ENCODE peak calls at places on chromosomes 7 and 10, in six cellular contexts. Z, E, I, Q, G and W are unnamed samples.

GRCh38 chr7:88224596-88225275 is 4.9 kb upstream of the SRI start:
- DNase-seq in Z (no peak), E (no peak), I (no peak), Q (peak), G (peak), W (peak)

GRCh38 chr7:107344286-107344685 is 125.6 kb upstream of the GPR22 start:
- DNase-seq in Z (no peak), E (no peak), I (no peak), Q (no peak), G (no peak), W (no peak)

GRCh38 chr7:129489491-129489890 is 12.8 kb upstream of the SMKR1 start:
- DNase-seq in Z (no peak), E (no peak), I (no peak), Q (peak), G (no peak), W (peak)

GRCh38 chr7:3230908-3231307 is 70.1 kb upstream of the SDK1 start:
- DNase-seq in Z (no peak), E (no peak), I (no peak), Q (no peak), G (no peak), W (no peak)

GRCh38 chr10:47351899-47352815 is 4.0 kb downstream of the RBP3 start:
- DNase-seq in Z (no peak), E (no peak), I (no peak), Q (no peak), G (no peak), W (no peak)

GRCh38 chr7:39624202-39624807 is 933 bp downstream of the RALA start:
- DNase-seq in Z (no peak), E (no peak), I (no peak), Q (no peak), G (peak), W (no peak)

GRCh38 chr10:3398825-3399646 is 226.5 kb upstream of the PITRM1 start:
- DNase-seq in Z (no peak), E (no peak), I (no peak), Q (no peak), G (no peak), W (no peak)

GRCh38 chr10:89382757-89383156 is 4.9 kb downstream of the IFIT1B start:
- DNase-seq in Z (no peak), E (no peak), I (no peak), Q (peak), G (no peak), W (no peak)

GRCh38 chr10:50614444-50615137 is 9.2 kb downstream of the SGMS1 start:
- DNase-seq in Z (no peak), E (no peak), I (peak), Q (no peak), G (peak), W (no peak)

GRCh38 chr10:63696205-63696604 is 175.0 kb downstream of the REEP3 start:
- DNase-seq in Z (no peak), E (no peak), I (no peak), Q (no peak), G (no peak), W (no peak)

GRCh38 chr7:95658676-95659075 is 62.4 kb upstream of the PDK4 start:
- DNase-seq in Z (no peak), E (no peak), I (no peak), Q (no peak), G (no peak), W (no peak)

GRCh38 chr7:115087437-115087836 is 165.5 kb downstream of the MDFIC start:
- DNase-seq in Z (no peak), E (no peak), I (no peak), Q (peak), G (peak), W (peak)

GRCh38 chr10:118300266-118300665 is 41.9 kb downstream of the FAM204A start:
- DNase-seq in Z (no peak), E (no peak), I (no peak), Q (no peak), G (no peak), W (no peak)

GRCh38 chr7:1024876-1025746 is 19.2 kb upstream of the GPR146 start:
- DNase-seq in Z (no peak), E (no peak), I (no peak), Q (no peak), G (no peak), W (no peak)
- TF ChIP-seq CTCF in Z (no peak), E (no peak), I (no peak), Q (no peak), G (no peak), W (no peak)

DNA sequence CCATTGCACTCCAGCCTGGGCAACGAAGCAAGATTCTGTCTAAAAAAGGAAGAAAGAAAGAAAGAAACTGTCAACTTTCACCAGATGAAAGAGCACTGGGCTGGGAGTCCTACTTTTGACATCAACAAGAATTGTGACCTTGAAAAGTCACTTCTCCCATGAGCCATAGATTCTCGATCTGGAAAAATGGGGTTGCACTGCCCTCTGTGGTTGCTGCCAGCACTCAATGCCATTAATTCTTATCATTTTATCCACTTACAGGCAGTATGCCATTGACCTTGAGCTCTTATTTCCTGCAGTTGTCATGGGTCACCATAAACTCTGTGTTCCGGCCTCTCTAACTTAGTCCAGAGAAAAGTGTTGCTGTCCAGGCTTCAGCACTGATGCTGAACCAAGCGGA is 137.2 kb downstream of the NOC3L start:
- DNase-seq in Z (no peak), E (no peak), I (no peak), Q (no peak), G (peak), W (peak)
- TF ChIP-seq CTCF in Z (no peak), E (no peak), I (no peak), Q (peak), G (peak), W (peak)

DNA sequence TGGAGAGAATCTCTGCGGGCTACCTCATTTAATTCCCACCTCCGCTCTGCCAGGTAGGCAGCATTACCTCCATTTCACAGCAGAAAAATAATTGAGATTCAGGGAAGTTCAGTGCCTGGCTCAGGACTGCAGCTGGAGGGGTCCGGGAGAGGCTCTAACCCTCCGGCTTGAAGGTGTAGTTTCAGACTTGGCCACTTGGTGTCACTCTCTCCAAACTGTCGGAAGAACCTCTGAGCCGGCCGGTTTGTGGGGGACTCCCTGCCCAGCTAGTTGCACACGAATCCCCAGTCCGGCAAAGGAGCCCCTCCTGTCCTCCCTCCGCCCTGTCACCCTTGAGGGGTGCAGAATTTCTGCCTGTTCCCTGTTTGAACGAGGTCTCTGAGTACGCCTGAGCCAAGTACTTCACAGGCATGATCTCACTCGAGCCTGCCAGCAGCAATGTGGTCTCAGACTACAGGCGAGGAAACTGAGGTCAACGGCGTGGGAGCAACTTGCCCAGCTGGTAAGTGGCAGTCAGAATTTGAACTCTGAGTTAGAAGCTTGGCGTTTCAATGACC is 144.7 kb upstream of the ZNF716 start:
- DNase-seq in Z (no peak), E (no peak), I (no peak), Q (no peak), G (no peak), W (no peak)
- TF ChIP-seq CTCF in Z (no peak), E (no peak), I (peak), Q (no peak), G (no peak), W (peak)

GRCh38 chr7:120941064-120941463 is 9.5 kb upstream of the ING3 start:
- DNase-seq in Z (no peak), E (no peak), I (no peak), Q (no peak), G (no peak), W (no peak)
- TF ChIP-seq CTCF in Z (no peak), E (peak), I (no peak), Q (peak), G (peak), W (peak)

DNA sequence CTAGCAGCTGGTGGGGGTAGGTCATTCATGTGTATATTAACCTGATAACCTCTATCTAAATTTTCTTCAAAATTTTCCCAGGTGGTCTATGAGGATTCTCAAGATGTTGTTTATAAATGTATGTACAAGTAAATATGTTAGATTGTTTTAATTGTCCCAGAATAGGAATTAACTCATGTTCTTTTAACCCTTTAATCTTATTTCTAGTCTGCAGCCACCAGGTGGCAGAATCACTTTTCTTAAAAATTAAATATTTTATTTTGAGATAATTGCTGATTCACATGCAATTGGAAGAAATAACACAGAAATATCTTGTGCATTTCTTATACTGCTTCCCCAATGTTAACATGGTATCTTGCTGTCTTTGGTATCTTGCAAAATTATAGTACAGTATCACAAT is 589.5 kb downstream of the ARL4A start:
- DNase-seq in Z (no peak), E (no peak), I (no peak), Q (no peak), G (peak), W (peak)
- TF ChIP-seq CTCF in Z (peak), E (no peak), I (peak), Q (peak), G (peak), W (peak)

GRCh38 chr7:123716877-123717276 is 31.9 kb downstream of the WASL start:
- DNase-seq in Z (no peak), E (no peak), I (no peak), Q (no peak), G (no peak), W (no peak)
- TF ChIP-seq CTCF in Z (no peak), E (no peak), I (no peak), Q (no peak), G (no peak), W (peak)

GRCh38 chr7:78018541-78019456 is 220.2 kb downstream of the PHTF2 start:
- DNase-seq in Z (no peak), E (no peak), I (no peak), Q (peak), G (peak), W (peak)
- TF ChIP-seq CTCF in Z (no peak), E (no peak), I (no peak), Q (no peak), G (no peak), W (no peak)

GRCh38 chr10:61271127-61271780 is 181.9 kb downstream of the TMEM26 start:
- DNase-seq in Z (no peak), E (no peak), I (no peak), Q (peak), G (peak), W (peak)
- TF ChIP-seq CTCF in Z (peak), E (no peak), I (no peak), Q (peak), G (peak), W (peak)

DNA sequence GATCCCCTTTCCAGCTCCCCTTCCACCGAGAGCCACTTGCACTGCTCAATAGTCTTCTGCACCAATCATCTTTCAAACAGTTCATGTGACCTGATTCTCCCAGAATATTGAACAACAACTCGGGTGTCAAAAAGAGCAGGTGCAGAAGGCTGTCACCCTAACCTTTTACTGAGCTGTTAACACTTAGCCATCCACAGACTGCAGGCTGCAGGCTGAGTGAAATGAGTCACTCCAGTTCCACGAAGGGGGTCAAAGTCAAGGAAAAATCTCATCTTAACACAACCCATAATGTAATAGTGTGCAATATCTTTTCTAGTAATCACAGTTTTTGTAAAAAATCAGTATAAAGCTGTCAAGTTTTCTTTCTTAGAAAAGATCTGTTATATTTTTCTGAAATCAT is 63.1 kb downstream of the MTPAP start:
- DNase-seq in Z (no peak), E (no peak), I (no peak), Q (no peak), G (no peak), W (no peak)
- TF ChIP-seq CTCF in Z (no peak), E (no peak), I (no peak), Q (no peak), G (no peak), W (no peak)

GRCh38 chr10:924524-924859 is 7.0 kb downstream of the LARP4B start:
- DNase-seq in Z (no peak), E (no peak), I (no peak), Q (no peak), G (no peak), W (no peak)
- TF ChIP-seq CTCF in Z (no peak), E (no peak), I (no peak), Q (no peak), G (no peak), W (no peak)